ENCODE peak calls at places on chromosomes 2 and 18, in five cellular contexts. O is iPS DF 19.7; Q is endodermal cell; E is T-helper 9 cell; I is activated naive CD8-positive, alpha-beta T cell treated with anti-CD3 and anti-CD28 coated beads, Interleukin-2, amount 50 U/mL, for 24 hours. Y is an unnamed sample.
A peak's percentile ranks its signal among the peaks of the same experiment; 100 is the strongest.

GRCh38 chr2:63654959-63655358 is 66.2 kb downstream of the MDH1 start:
- DNase-seq in O (no peak), Q (no peak), E (no peak), I (no peak), Y (no peak)

GRCh38 chr18:76931171-76931570 is 108.8 kb downstream of the ZNF236 start:
- DNase-seq in O (no peak), Q (no peak), E (no peak), I (no peak), Y (no peak)

GRCh38 chr2:100781523-100782375 is 38.2 kb upstream of the NPAS2 start:
- DNase-seq in O (no peak), Q (no peak), E (no peak), I (no peak), Y (no peak)

GRCh38 chr2:25602333-25602723 is 71.0 kb downstream of the DTNB start:
- DNase-seq in O (no peak), Q (no peak), E (no peak), I (no peak), Y (no peak)

GRCh38 chr2:223042704-223043118 is 9.3 kb upstream of the KCNE4 start:
- DNase-seq in O (no peak), Q (no peak), E (no peak), I (no peak), Y (no peak)

GRCh38 chr2:88024509-88024908 is 8.2 kb upstream of the RNU2-63P start:
- DNase-seq in O (peak; percentile 95), Q (peak; percentile 92), E (no peak), I (no peak), Y (no peak)

GRCh38 chr2:15670981-15671380 is 79.3 kb downstream of the DDX1 start:
- DNase-seq in O (no peak), Q (no peak), E (no peak), I (no peak), Y (no peak)

GRCh38 chr18:11040823-11041712 is 108.3 kb downstream of the PIEZO2 start:
- DNase-seq in O (peak; percentile 20), Q (peak; percentile 86), E (no peak), I (peak; percentile 18), Y (no peak)

GRCh38 chr2:100259106-100259505 is 63.2 kb downstream of the LONRF2 start:
- DNase-seq in O (no peak), Q (no peak), E (no peak), I (no peak), Y (no peak)

GRCh38 chr2:240499309-240500301 is 58.2 kb downstream of the ANKMY1 start:
- DNase-seq in O (no peak), Q (peak; percentile 39), E (no peak), I (no peak), Y (no peak)

GRCh38 chr2:29700560-29700959 is 220.8 kb downstream of the ALK start:
- DNase-seq in O (no peak), Q (no peak), E (no peak), I (no peak), Y (no peak)

GRCh38 chr2:17257194-17257909 is 260.9 kb downstream of the RAD51AP2 start:
- DNase-seq in O (no peak), Q (no peak), E (no peak), I (no peak), Y (no peak)

GRCh38 chr2:8374782-8375181 is 307.1 kb upstream of the ID2 start:
- DNase-seq in O (no peak), Q (no peak), E (no peak), I (no peak), Y (no peak)

GRCh38 chr2:240164586-240164985 is 24.1 kb upstream of the OTOS start:
- DNase-seq in O (no peak), Q (peak; percentile 20), E (no peak), I (no peak), Y (no peak)

GRCh38 chr2:26298638-26299393 is 47.1 kb upstream of the SELENOI start:
- DNase-seq in O (no peak), Q (peak; percentile 75), E (no peak), I (peak; percentile 45), Y (no peak)

GRCh38 chr2:223762853-223763252 is 74.5 kb downstream of the AP1S3 start:
- DNase-seq in O (no peak), Q (no peak), E (no peak), I (no peak), Y (no peak)

GRCh38 chr2:65347913-65348312 is 84.5 kb downstream of the SPRED2 start:
- DNase-seq in O (no peak), Q (no peak), E (no peak), I (no peak), Y (no peak)

GRCh38 chr2:191318037-191318728 is 73.0 kb downstream of the MYO1B start:
- DNase-seq in O (no peak), Q (no peak), E (no peak), I (no peak), Y (no peak)

GRCh38 chr2:162403884-162404283 is 60.0 kb downstream of the GCA start:
- DNase-seq in O (no peak), Q (no peak), E (no peak), I (no peak), Y (no peak)

GRCh38 chr2:47437287-47437686 is 34.3 kb downstream of the MSH2 start:
- DNase-seq in O (no peak), Q (no peak), E (no peak), I (no peak), Y (no peak)

GRCh38 chr2:62197609-62198236 is 1.8 kb downstream of the B3GNT2 start:
- DNase-seq in O (no peak), Q (peak; percentile 81), E (peak; percentile 5), I (peak; percentile 41), Y (no peak)